ENCODE peak calls at places on chromosomes 6 and 20, in nine cellular contexts. A, H, N, Y, V, O, F, R and W are unnamed samples. For H3K27me3, the result is how much of the 10 kb centered on the place peaks cover.

GRCh38 chr6:152271681-152272464 is 365.3 kb downstream of the SYNE1 start:
- DNase-seq in N (no peak), A (peak), F (peak), R (no peak), O (no peak), H (no peak), V (peak), Y (no peak), W (no peak)

GRCh38 chr6:48110436-48111142 is 408 bp downstream of the PTCHD4 start:
- DNase-seq in R (no peak), A (no peak), F (peak), O (no peak), N (no peak), Y (no peak), V (no peak), H (no peak), W (no peak)

GRCh38 chr6:81696505-81696904 is 56.0 kb downstream of the TENT5A start:
- DNase-seq in F (peak), Y (no peak), O (no peak), R (peak), V (no peak), N (no peak), H (no peak), A (no peak), W (peak)

GRCh38 chr6:37785002-37785687 is 34.4 kb upstream of the ZFAND3 start:
- DNase-seq in V (no peak), Y (no peak), O (no peak), A (no peak), R (no peak), N (no peak), H (no peak), F (no peak), W (no peak)

GRCh38 chr20:13515291-13515690 is 123.4 kb downstream of the TASP1 start:
- DNase-seq in V (no peak), F (no peak), N (no peak), R (no peak), H (no peak), A (no peak), O (no peak), Y (no peak), W (no peak)

GRCh38 chr6:140811642-140812041 is 1321.1 kb upstream of the GJE1 start:
- DNase-seq in Y (no peak), H (no peak), R (no peak), F (no peak), V (no peak), A (peak), O (no peak), N (no peak), W (no peak)

GRCh38 chr6:150894191-150894744 is 28.8 kb downstream of the MTHFD1L start:
- DNase-seq in V (no peak), A (no peak), Y (no peak), H (no peak), R (no peak), F (no peak), O (no peak), N (no peak), W (no peak)

GRCh38 chr6:45677381-45677992 is 299.8 kb upstream of the SUPT3H start:
- DNase-seq in F (peak), R (peak), V (no peak), N (no peak), A (peak), Y (no peak), H (peak), O (no peak), W (no peak)

GRCh38 chr6:79494841-79495240 is 42.4 kb downstream of the LCA5 start:
- DNase-seq in V (no peak), Y (no peak), O (no peak), H (no peak), R (no peak), A (no peak), F (no peak), N (no peak), W (no peak)

GRCh38 chr6:42281016-42281533 is 63.4 kb upstream of the MRPS10 start:
- DNase-seq in N (no peak), Y (no peak), V (no peak), A (no peak), H (no peak), F (no peak), R (no peak), O (no peak), W (no peak)

GRCh38 chr6:42484261-42484660 is 32.5 kb upstream of the TRERF1 start:
- DNase-seq in R (no peak), O (no peak), Y (no peak), F (no peak), A (no peak), H (no peak), V (no peak), N (no peak), W (no peak)

GRCh38 chr6:31400467-31401289 is 2.7 kb upstream of the MICA start:
- DNase-seq in O (peak), H (peak), R (peak), F (peak), N (no peak), V (peak), Y (peak), A (peak), W (no peak)

GRCh38 chr6:128303870-128304269 is 216.5 kb downstream of the PTPRK start:
- DNase-seq in V (no peak), O (no peak), F (no peak), A (no peak), R (no peak), H (no peak), Y (no peak), N (no peak), W (no peak)

GRCh38 chr20:63323298-63323820 is 30.4 kb downstream of the COL20A1 start:
- DNase-seq in N (no peak), F (no peak), Y (peak), A (no peak), V (no peak), R (no peak), O (no peak), H (no peak), W (no peak)

GRCh38 chr6:44925100-44925739 is 402.9 kb upstream of the RUNX2 start:
- DNase-seq in O (peak), V (no peak), F (no peak), A (peak), H (peak), N (no peak), Y (no peak), R (peak), W (peak)

GRCh38 chr6:137370871-137371633 is 123.1 kb downstream of the OLIG3 start:
- DNase-seq in V (no peak), A (peak), F (peak), N (no peak), O (no peak), Y (no peak), R (no peak), H (no peak), W (no peak)

GRCh38 chr6:156590482-156590881 is 186.7 kb upstream of the ARID1B start:
- DNase-seq in F (no peak), R (no peak), Y (no peak), O (no peak), A (no peak), V (no peak), H (no peak), N (no peak), W (no peak)

GRCh38 chr6:101397199-101397598 is 3.7 kb downstream of the GRIK2 start:
- DNase-seq in A (no peak), H (no peak), F (peak), O (no peak), V (no peak), R (no peak), Y (no peak), N (no peak), W (no peak)

GRCh38 chr6:159929819-159930218 is 39.0 kb downstream of the MAS1 start:
- DNase-seq in N (no peak), O (peak), Y (no peak), V (no peak), R (no peak), A (peak), H (peak), F (no peak), W (no peak)

GRCh38 chr6:116633685-116634084 is 17.4 kb downstream of the RSPH4A start:
- DNase-seq in Y (no peak), V (no peak), O (no peak), A (no peak), R (no peak), N (no peak), F (no peak), H (no peak), W (peak)

GRCh38 chr6:26305097-26305841 is 59.7 kb upstream of the BTN3A2 start:
- DNase-seq in A (peak), N (no peak), H (no peak), Y (no peak), O (peak), F (peak), R (peak), V (peak), W (peak)

GRCh38 chr6:161079566-161080262 is 88.1 kb downstream of the MAP3K4 start:
- DNase-seq in R (no peak), V (peak), H (peak), A (no peak), Y (no peak), O (peak), F (peak), N (peak), W (no peak)

GRCh38 chr6:73580247-73581149 is 59.7 kb upstream of the EEF1A1 start:
- DNase-seq in F (peak), A (peak), Y (peak), H (peak), R (peak), V (peak), N (peak), O (peak), W (peak)

GRCh38 chr6:82589509-82590206 is 226.0 kb downstream of the TPBG start:
- DNase-seq in N (peak), V (no peak), Y (no peak), H (no peak), O (peak), F (peak), A (peak), R (no peak), W (peak)

GRCh38 chr20:47487175-47487917 is 14.3 kb upstream of the NCOA3 start:
- DNase-seq in H (no peak), N (no peak), Y (no peak), R (peak), O (peak), V (no peak), A (peak), F (no peak), W (no peak)

GRCh38 chr20:20369353-20370086 is 1.6 kb downstream of the INSM1 start:
- DNase-seq in H (no peak), R (peak), Y (no peak), A (peak), O (no peak), F (no peak), N (no peak), V (no peak), W (peak)

GRCh38 chr6:69796081-69796626 is 656 bp downstream of the LMBRD1 start:
- DNase-seq in N (no peak), V (no peak), O (peak), H (peak), R (peak), Y (no peak), A (no peak), F (peak), W (peak)

GRCh38 chr6:49430187-49430586 is 32.9 kb downstream of the MMUT start:
- DNase-seq in R (no peak), N (no peak), F (peak), O (no peak), Y (no peak), V (no peak), A (no peak), H (no peak), W (no peak)

GRCh38 chr20:22341508-22341907 is 242.9 kb downstream of the FOXA2 start:
- DNase-seq in A (no peak), Y (no peak), R (no peak), O (no peak), H (no peak), V (no peak), F (peak), N (no peak), W (no peak)

GRCh38 chr6:151509048-151509447 is 15.2 kb downstream of the CCDC170 start:
- DNase-seq in R (no peak), O (no peak), F (no peak), A (no peak), Y (no peak), N (no peak), V (no peak), H (no peak), W (no peak)

GRCh38 chr6:25278914-25279747 is at the start of gene CARMIL1:
- DNase-seq in Y (peak), F (peak), O (peak), A (peak), V (peak), R (peak), H (peak), N (no peak), W (peak)

GRCh38 chr6:124854338-124854922 is 107.8 kb upstream of the RNF217 start:
- DNase-seq in N (no peak), H (no peak), Y (no peak), R (no peak), F (peak), V (no peak), A (no peak), O (no peak), W (no peak)

GRCh38 chr6:158760618-158761250 is 58.4 kb downstream of the EZR start:
- DNase-seq in Y (no peak), H (no peak), V (no peak), R (no peak), O (no peak), A (no peak), F (no peak), N (no peak), W (no peak)

DNA sequence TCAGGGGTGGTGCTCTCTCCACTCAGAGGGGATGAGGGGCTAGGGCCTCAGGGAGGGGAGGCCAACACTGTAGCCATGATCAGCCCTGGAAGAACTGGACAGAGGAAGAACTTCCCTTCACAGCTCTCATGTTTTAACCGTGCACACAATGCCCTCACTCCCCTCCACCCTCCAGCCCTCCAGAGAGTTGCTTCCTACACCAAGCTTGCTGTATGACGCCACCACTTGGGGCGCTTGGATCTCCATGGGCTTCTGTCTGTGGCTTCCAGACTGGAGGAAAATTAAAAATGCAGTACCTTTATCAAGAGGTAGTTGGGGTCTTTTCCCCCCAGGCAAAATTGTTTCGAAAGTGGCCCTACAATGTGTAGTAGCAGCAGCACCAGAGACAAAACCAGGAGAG is 48.4 kb downstream of the ARHGAP40 start:
- DNase-seq in O (no peak), Y (no peak), N (no peak), H (no peak), R (no peak), F (no peak), A (no peak), V (no peak), W (no peak)
- H3K27me3 ChIP-seq in O (under half), Y (under half), N (under half), H (under half), R (under half), F (under half), A (under half), V (under half), W (under half)

GRCh38 chr6:3356056-3356823 is 97.5 kb downstream of the PSMG4 start:
- DNase-seq in Y (peak), V (peak), N (no peak), O (peak), H (peak), A (peak), F (peak), R (peak), W (no peak)
- H3K4me3 ChIP-seq in Y (peak), V (peak), N (peak), O (peak), H (peak), A (peak), F (peak), R (no peak), W (no peak)

DNA sequence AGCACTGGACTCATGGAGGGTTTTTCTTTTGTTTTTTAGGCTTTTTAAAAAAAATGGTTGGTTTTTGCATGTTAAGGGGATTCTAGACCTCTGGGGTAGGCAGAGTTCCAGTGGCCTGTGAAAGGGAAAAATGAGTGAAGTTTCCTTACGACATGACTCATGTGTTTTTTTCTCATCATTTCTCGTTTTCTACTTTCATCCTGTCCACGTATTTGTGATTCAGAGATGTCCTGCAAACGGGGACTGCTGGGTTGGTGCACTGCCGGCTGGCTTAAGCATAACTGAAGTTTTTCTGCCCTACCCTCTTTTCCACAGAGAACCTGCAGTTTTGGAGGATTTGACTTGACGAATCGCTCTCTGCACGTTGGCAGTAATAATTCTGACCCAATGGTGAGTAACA is 182.3 kb downstream of the SASH1 start:
- DNase-seq in R (no peak), V (no peak), H (no peak), A (no peak), F (peak), Y (no peak), O (no peak), N (no peak), W (no peak)
- H3K27me3 ChIP-seq in R (under half), V (under half), H (under half), A (under half), F (under half), Y (under half), O (under half), N (under half), W (under half)

DNA sequence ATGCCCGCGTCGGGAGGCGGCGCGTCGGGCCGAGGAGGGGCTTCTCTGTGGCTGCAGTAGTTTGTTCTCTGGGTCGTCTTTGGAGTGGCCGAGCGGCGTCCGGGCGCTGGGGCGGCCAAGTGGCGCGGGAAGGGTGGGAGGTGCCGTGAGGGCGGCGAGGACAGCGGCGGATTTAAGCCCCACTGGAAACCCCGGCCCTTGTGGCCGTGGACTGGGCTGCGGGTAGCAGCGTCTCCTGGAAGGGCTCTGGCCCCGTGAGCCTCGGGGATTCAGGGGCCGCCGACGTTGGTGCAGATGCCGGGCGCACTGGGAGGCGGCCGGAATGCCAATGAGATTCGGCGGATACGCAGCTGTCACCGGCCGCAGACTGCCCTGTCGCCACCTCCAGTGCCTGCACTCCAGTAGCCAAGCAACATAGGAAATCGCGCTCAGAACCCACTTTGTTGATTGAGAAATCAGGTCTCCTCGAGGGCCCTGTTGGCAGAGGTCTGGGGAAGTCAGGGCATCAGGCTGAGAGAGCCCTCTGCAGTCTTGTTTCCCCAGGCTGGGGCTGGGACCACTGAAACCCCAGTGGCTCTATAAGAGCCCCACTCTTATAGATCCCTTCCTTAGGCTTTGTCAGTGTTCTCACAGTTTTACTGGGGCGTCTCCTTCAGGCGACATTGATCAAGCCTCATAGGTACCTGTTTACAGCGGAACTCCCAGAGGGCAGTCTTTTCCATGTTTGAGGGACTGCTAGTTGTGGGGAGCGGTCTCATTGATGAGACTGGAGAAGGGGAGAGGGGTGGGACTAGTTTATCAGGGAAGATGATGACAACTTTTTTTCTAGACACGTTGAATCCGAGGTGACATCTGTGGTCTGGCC is 642 bp downstream of the GZF1 start:
- DNase-seq in O (peak), Y (peak), R (peak), V (peak), H (no peak), F (no peak), A (no peak), N (no peak), W (no peak)
- H3K4me3 ChIP-seq in O (peak), Y (peak), R (peak), V (peak), H (peak), F (peak), A (peak), N (peak), W (peak)